ENCODE peak calls at places on chromosomes 6 and 20, in five cellular contexts. M is NCI-H1105; H is fibroblast of mammary gland; I is endothelial cell; N is activated naive CD4-positive, alpha-beta T cell. O is an unnamed sample.

GRCh38 chr6:170243386-170243785 is 47.5 kb downstream of the DLL1 start:
- DNase-seq in M (no peak), H (no peak), I (no peak), N (no peak), O (peak)

GRCh38 chr6:109059148-109059547 is 35.5 kb downstream of the SESN1 start:
- DNase-seq in M (no peak), H (peak), I (no peak), N (no peak), O (no peak)

GRCh38 chr20:32984196-32984595 is 20.0 kb downstream of the SUN5 start:
- DNase-seq in M (no peak), H (no peak), I (no peak), N (no peak), O (no peak)

GRCh38 chr6:168193816-168194701 is 115.0 kb upstream of the FRMD1 start:
- DNase-seq in M (no peak), H (no peak), I (no peak), N (no peak), O (no peak)

GRCh38 chr6:112881027-112881426 is 533.9 kb downstream of the RFPL4B start:
- DNase-seq in M (no peak), H (peak), I (no peak), N (no peak), O (no peak)

GRCh38 chr6:152207915-152208714 is 400.6 kb downstream of the ESR1 start:
- DNase-seq in M (peak), H (no peak), I (no peak), N (no peak), O (no peak)

GRCh38 chr6:21741221-21742109 is 147.9 kb downstream of the SOX4 start:
- DNase-seq in M (no peak), H (no peak), I (no peak), N (no peak), O (no peak)

GRCh38 chr6:36389353-36389752 is 1.9 kb upstream of the ETV7 start:
- DNase-seq in M (no peak), H (no peak), I (no peak), N (no peak), O (no peak)

GRCh38 chr6:51060262-51060762 is 241.6 kb downstream of the TFAP2B start:
- DNase-seq in M (no peak), H (no peak), I (no peak), N (no peak), O (no peak)

GRCh38 chr6:33417903-33418689 is at the start of gene CUTA:
- DNase-seq in M (peak), H (peak), I (peak), N (peak), O (peak)

GRCh38 chr6:87243812-87244211 is 78.6 kb upstream of the SMIM8 start:
- DNase-seq in M (no peak), H (no peak), I (no peak), N (no peak), O (no peak)

O was measured in NCI-H1092.